ENCODE peak calls at places on chromosomes 3 and 15, in seven cellular contexts. W is progenitor cell of endocrine pancreas, B is astrocyte of the spinal cord, A is lung, L is choroid plexus epithelial cell, U is neural progenitor cell, R is mesothelial cell of epicardium. D is an unnamed sample.

GRCh38 chr3:47149339-47149933 is 14.5 kb downstream of the SETD2 start:
- DNase-seq in U (no peak), L (no peak), A (no peak), B (no peak), W (no peak), R (no peak), D (no peak)

GRCh38 chr3:67605377-67605776 is 49.0 kb downstream of the SUCLG2 start:
- DNase-seq in A (no peak), W (no peak), R (no peak), L (peak), B (peak), U (no peak), D (no peak)

GRCh38 chr15:40441012-40441735 is 421 bp downstream of the BAHD1 start:
- DNase-seq in B (no peak), U (peak), W (peak), A (no peak), L (no peak), R (no peak), D (no peak)

GRCh38 chr3:138113309-138113708 is 2.1 kb downstream of the DZIP1L start:
- DNase-seq in R (no peak), U (peak), A (no peak), L (peak), W (no peak), B (peak), D (no peak)

GRCh38 chr3:69011331-69011730 is 2.2 kb downstream of the EOGT start:
- DNase-seq in W (no peak), U (no peak), A (no peak), B (no peak), R (no peak), L (no peak), D (no peak)

GRCh38 chr15:69034352-69034751 is 19.9 kb downstream of the NOX5 start:
- DNase-seq in W (no peak), R (no peak), U (no peak), A (no peak), L (peak), B (peak), D (no peak)

GRCh38 chr3:48222616-48223513 is at the start of gene CAMP:
- DNase-seq in B (peak), A (peak), W (no peak), L (peak), U (no peak), R (peak), D (peak)

GRCh38 chr3:117399311-117400068 is 689.9 kb downstream of the TUSC7 start:
- DNase-seq in U (peak), L (peak), R (no peak), W (no peak), A (no peak), B (peak), D (no peak)

GRCh38 chr15:74431645-74432044 is 2.1 kb downstream of the SEMA7A start:
- DNase-seq in W (no peak), R (no peak), B (no peak), U (no peak), A (no peak), L (no peak), D (no peak)

GRCh38 chr3:138082085-138082991 is 33.1 kb downstream of the DZIP1L start:
- DNase-seq in L (peak), A (no peak), R (no peak), B (peak), W (no peak), U (no peak), D (no peak)

GRCh38 chr15:40336129-40337122 is 4.3 kb downstream of the CCDC9B start:
- DNase-seq in L (no peak), B (no peak), A (no peak), R (no peak), W (no peak), U (peak), D (no peak)

GRCh38 chr15:60383008-60383694 is 14.6 kb downstream of the ANXA2 start:
- DNase-seq in U (no peak), B (no peak), R (no peak), W (no peak), L (no peak), A (no peak), D (no peak)

GRCh38 chr3:141578197-141578596 is 91.4 kb downstream of the RASA2 start:
- DNase-seq in R (no peak), W (no peak), L (peak), U (no peak), A (no peak), B (no peak), D (no peak)

GRCh38 chr15:33104276-33104675 is 90.2 kb downstream of the FMN1 start:
- DNase-seq in B (peak), R (no peak), W (no peak), U (no peak), L (peak), A (no peak), D (no peak)

GRCh38 chr3:196740476-196741400 is 1.1 kb downstream of the PAK2 start:
- DNase-seq in B (peak), R (no peak), W (no peak), L (peak), U (peak), A (no peak), D (no peak)

GRCh38 chr3:30370681-30371271 is 235.6 kb upstream of the TGFBR2 start:
- DNase-seq in L (peak), B (peak), A (no peak), U (no peak), R (no peak), W (no peak), D (no peak)

GRCh38 chr15:44102675-44103254 is 92.3 kb downstream of the FRMD5 start:
- DNase-seq in R (no peak), W (no peak), A (no peak), U (peak), B (peak), L (peak), D (no peak)

GRCh38 chr3:73364517-73364916 is 260.2 kb downstream of the PDZRN3 start:
- DNase-seq in L (peak), R (no peak), W (no peak), U (no peak), B (no peak), A (no peak), D (no peak)

GRCh38 chr3:114319453-114319852 is 25.6 kb downstream of the TIGIT start:
- DNase-seq in L (peak), W (no peak), U (peak), A (no peak), R (no peak), B (peak), D (no peak)

GRCh38 chr3:117735481-117736101 is 1026.0 kb downstream of the TUSC7 start:
- DNase-seq in R (no peak), B (peak), L (peak), U (no peak), A (no peak), W (no peak), D (no peak)

GRCh38 chr3:107235923-107236315 is 141.3 kb upstream of the CCDC54 start:
- DNase-seq in W (peak), U (peak), R (no peak), A (peak), B (peak), L (peak), D (no peak)

GRCh38 chr15:80619677-80620076 is 75.4 kb upstream of the ABHD17C start:
- DNase-seq in U (peak), B (no peak), L (peak), A (no peak), W (no peak), R (no peak), D (peak)

GRCh38 chr15:81038975-81039607 is 38.4 kb downstream of the TLNRD1 start:
- DNase-seq in W (no peak), L (no peak), B (no peak), A (no peak), R (no peak), U (no peak), D (peak)

GRCh38 chr3:38549957-38550840 is 54.1 kb downstream of the EXOG start:
- DNase-seq in B (no peak), R (no peak), L (no peak), W (no peak), A (no peak), U (no peak), D (peak)

GRCh38 chr3:88180398-88180999 is 30.7 kb downstream of the C3orf38 start:
- DNase-seq in R (no peak), U (peak), B (peak), L (peak), W (no peak), A (no peak), D (no peak)

GRCh38 chr3:149975919-149976318 is 5.2 kb upstream of the PFN2 start:
- DNase-seq in R (no peak), B (no peak), A (no peak), U (peak), L (no peak), W (no peak), D (no peak)

GRCh38 chr15:66647358-66647757 is 54.7 kb upstream of the SMAD6 start:
- DNase-seq in W (no peak), B (no peak), L (peak), A (no peak), U (no peak), R (no peak), D (no peak)

GRCh38 chr3:49385617-49386016 is 26.2 kb downstream of the RHOA start:
- DNase-seq in B (no peak), W (no peak), L (no peak), A (no peak), U (no peak), R (no peak), D (no peak)

GRCh38 chr3:15291589-15292541 is 40.5 kb downstream of the SH3BP5 start:
- DNase-seq in B (no peak), L (peak), R (no peak), U (no peak), W (no peak), A (no peak), D (no peak)

GRCh38 chr3:177065285-177066028 is 131.8 kb downstream of the TBL1XR1 start:
- DNase-seq in W (no peak), U (no peak), A (no peak), L (peak), R (no peak), B (no peak), D (no peak)

GRCh38 chr3:138835177-138835757 is 539 bp upstream of the PIK3CB start:
- DNase-seq in R (no peak), W (no peak), L (peak), U (no peak), A (no peak), B (no peak), D (no peak)

GRCh38 chr15:38117781-38118180 is 134.9 kb upstream of the SPRED1 start:
- DNase-seq in A (no peak), B (no peak), W (no peak), R (no peak), L (no peak), U (no peak), D (no peak)

GRCh38 chr15:54604963-54605362 is 591.8 kb downstream of the RSL24D1 start:
- DNase-seq in W (no peak), R (no peak), A (no peak), B (no peak), U (peak), L (no peak), D (no peak)

GRCh38 chr3:172138792-172139507 is 99.6 kb downstream of the FNDC3B start:
- DNase-seq in W (no peak), A (peak), B (no peak), L (peak), U (no peak), R (no peak), D (no peak)

GRCh38 chr3:159178209-159178897 is 376.5 kb downstream of the MFSD1 start:
- DNase-seq in R (no peak), B (no peak), U (no peak), A (no peak), L (no peak), W (no peak), D (no peak)

DNA sequence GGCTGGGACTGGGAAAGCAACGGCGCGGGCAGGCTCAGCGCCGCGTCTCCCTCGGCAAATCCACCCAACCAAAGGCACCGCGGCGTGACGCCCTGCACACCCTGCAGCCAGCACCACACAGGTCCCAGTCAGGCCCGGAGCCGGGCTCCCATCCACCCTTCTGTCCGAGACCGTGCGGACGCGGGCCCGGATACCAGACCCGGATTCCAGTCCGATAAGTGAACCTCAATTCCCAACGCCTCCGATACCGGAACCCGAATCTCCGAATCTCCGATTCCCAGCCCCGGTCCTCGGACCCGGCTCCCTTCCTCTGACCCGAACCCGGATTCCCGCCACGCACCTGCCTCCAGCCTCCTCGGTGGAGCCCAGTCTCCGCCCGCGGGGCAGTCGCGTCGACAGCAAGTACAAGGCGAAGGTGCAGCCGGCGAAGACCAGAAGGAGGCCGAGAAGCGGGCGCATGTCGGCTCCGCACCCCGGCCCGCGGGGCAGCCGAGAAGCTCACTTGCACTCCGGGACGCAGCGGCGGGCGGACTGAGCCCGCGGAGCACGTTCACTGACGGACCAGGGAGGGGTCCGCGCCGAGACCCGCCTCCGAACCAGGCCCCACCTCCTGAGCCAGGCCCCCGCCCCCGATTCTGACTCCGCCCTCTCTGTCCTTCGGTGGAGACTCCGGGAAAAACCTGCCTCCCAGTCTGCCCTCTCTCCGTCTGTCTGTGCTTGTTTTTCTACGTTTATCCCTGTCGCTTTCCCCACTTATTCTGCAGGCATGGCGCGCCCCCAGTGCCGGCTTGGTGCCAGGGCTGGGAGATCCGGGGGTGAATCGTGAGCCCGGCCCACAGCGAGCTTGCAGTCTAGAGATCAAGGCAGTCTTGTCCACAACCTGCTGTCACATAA is at the start of gene TMEM41A:
- DNase-seq in W (peak), A (peak), U (peak), B (peak), R (peak), L (peak), D (peak)
- TF ChIP-seq CTCF in W (no peak), A (no peak), U (no peak), B (no peak), R (no peak), L (no peak), D (no peak)

DNA sequence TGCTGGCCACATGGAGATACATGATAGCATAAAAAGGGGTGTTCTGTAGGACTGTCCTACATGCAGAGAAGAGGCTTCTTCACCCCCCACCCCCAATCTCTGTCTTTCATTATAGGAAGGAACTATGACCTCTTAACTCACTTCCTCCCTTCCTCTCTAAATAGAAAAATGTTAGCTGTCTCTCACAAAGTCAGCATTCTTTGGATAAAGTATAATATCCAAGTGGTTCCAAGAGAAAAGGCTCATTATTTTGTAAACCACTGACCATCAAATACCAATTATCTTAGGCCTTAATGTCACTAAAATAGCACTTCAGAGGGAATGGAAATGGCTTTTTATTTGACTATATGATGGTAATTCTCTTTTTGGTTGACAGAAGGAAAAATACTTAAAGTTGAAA is 95.3 kb upstream of the SLC2A2 start:
- DNase-seq in B (no peak), L (no peak), R (no peak), U (no peak), A (no peak), W (no peak), D (no peak)
- TF ChIP-seq CTCF in B (no peak), L (no peak), R (no peak), U (no peak), A (no peak), W (no peak), D (no peak)

DNA sequence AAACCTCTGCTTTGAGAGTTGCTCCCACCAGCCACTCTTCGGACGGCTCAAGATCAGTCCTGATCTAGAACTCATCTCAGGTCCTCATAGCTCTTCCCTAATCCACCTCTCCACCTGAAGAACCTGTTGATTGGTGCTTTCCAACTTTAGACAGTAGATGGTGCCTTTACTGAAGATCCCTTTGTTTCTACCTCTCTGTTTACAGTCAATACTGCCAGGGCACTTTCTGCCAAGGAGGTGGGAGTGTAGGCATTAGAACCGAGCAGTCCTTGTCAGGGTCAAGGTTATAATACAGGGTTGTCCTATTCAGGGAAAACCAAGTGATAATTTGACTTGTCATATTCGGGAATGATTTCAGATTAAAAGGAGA is 1.2 kb downstream of the CGNL1 start:
- DNase-seq in B (no peak), W (no peak), U (no peak), R (no peak), A (no peak), L (no peak), D (no peak)
- TF ChIP-seq CTCF in B (no peak), W (no peak), U (no peak), R (no peak), A (no peak), L (no peak), D (no peak)

GRCh38 chr3:188349963-188350332 is 196.0 kb downstream of the LPP start:
- DNase-seq in L (no peak), A (no peak), R (no peak), W (no peak), U (no peak), B (no peak), D (no peak)

GRCh38 chr3:188351648-188352047 is 197.7 kb downstream of the LPP start:
- DNase-seq in W (no peak), A (no peak), U (no peak), B (no peak), L (no peak), R (no peak), D (no peak)

GRCh38 chr3:188350956-188351355 is 197.0 kb downstream of the LPP start:
- DNase-seq in B (no peak), R (no peak), L (no peak), A (no peak), U (no peak), W (no peak), D (no peak)

GRCh38 chr3:188348445-188349244 is 194.7 kb downstream of the LPP start:
- DNase-seq in A (no peak), L (peak), R (peak), W (no peak), B (peak), U (no peak), D (no peak)

GRCh38 chr3:188349276-188349962 is 195.5 kb downstream of the LPP start:
- DNase-seq in L (peak), B (no peak), W (no peak), A (no peak), R (no peak), U (peak), D (no peak)
- TF ChIP-seq CTCF in L (peak), B (peak), W (no peak), A (no peak), R (no peak), U (peak), D (no peak)

GRCh38 chr3:128742821-128743594 is 17.0 kb downstream of the RAB7A start:
- DNase-seq in U (no peak), B (no peak), L (no peak), W (no peak), R (no peak), A (no peak), D (no peak)

GRCh38 chr3:128746881-128747280 is 20.9 kb downstream of the RAB7A start:
- DNase-seq in A (no peak), B (no peak), U (no peak), L (no peak), R (no peak), W (no peak), D (no peak)

GRCh38 chr3:128748527-128748926 is 22.5 kb downstream of the RAB7A start:
- DNase-seq in A (no peak), L (no peak), R (no peak), W (no peak), B (no peak), U (no peak), D (no peak)

GRCh38 chr3:128749035-128749434 is 23.1 kb downstream of the RAB7A start:
- DNase-seq in U (no peak), A (no peak), L (no peak), R (no peak), B (no peak), W (no peak), D (no peak)

DNA sequence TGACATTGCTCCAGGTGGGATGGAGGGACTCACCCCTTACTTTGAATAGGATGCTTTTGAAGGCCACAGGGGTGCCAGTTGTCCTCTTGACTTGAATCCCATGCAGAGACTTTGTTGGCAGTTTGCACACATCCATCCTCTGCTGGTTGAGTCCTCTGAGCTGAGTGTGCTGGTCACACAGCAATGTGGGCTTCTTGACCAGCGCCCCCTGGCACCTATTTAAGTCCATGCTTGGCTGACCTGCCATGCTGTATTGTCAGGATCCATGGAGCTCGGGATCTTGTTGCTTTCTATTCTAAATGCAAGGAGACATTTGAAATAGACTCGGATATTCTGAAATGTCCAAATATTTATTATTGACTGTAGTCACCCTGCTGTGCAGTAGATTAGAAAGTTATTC is 19.8 kb downstream of the RAB7A start:
- DNase-seq in R (no peak), U (no peak), L (no peak), W (no peak), A (no peak), B (no peak), D (no peak)
- TF ChIP-seq CTCF in R (no peak), U (peak), L (peak), W (no peak), A (no peak), B (no peak), D (no peak)

DNA sequence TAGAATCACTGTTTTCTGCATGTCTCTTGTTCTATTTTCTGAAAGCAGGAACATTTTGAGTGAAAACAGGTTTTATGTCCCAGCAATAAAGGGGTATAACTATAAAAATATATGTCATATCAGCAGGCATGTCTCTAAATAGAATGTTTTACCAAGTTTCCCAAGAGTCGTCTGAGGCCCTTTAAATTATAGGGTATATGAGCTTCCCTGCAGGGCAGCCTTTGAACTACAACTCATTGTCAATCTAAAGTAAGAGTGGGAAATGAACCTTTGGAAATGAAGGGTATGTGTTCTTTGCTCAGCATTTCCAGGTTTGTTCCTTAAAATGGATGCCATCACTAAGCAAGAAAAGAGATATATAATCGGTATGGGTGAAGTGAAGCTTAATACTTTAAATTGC is 138.6 kb downstream of the LSAMP start:
- DNase-seq in L (no peak), B (no peak), W (no peak), R (no peak), U (peak), A (no peak), D (no peak)
- TF ChIP-seq CTCF in L (no peak), B (no peak), W (no peak), R (no peak), U (no peak), A (no peak), D (no peak)

GRCh38 chr3:56556908-56557814 is at the start of gene CCDC66:
- DNase-seq in R (peak), L (peak), B (peak), A (peak), U (peak), W (peak), D (peak)

GRCh38 chr3:56557815-56558170 is 818 bp downstream of the CCDC66 start:
- DNase-seq in A (no peak), W (no peak), B (no peak), R (no peak), U (no peak), L (no peak), D (no peak)
- TF ChIP-seq CTCF in A (no peak), W (no peak), B (no peak), R (peak), U (no peak), L (no peak), D (no peak)

D was measured in osteocyte.